ENCODE peak calls at places on chromosomes 13 and 19, in seven cellular contexts. L is left ventricle myocardium inferior, C is fibroblast of lung, K is colonic mucosa, G is astrocyte of the cerebellum, I is stomach, E is keratinocyte. D is an unnamed sample.

GRCh38 chr19:4429266-4430200 is 27.1 kb downstream of the CHAF1A start:
- DNase-seq in L (no peak), C (no peak), I (no peak), E (no peak), G (no peak), K (no peak), D (no peak)

GRCh38 chr13:96968027-96968426 is 26.2 kb downstream of the OXGR1 start:
- DNase-seq in K (no peak), I (no peak), L (no peak), G (no peak), C (no peak), E (no peak), D (no peak)

GRCh38 chr13:84433024-84433423 is 550.8 kb upstream of the SLITRK1 start:
- DNase-seq in K (no peak), C (peak; percentile 95), I (no peak), L (no peak), E (no peak), G (no peak), D (no peak)

GRCh38 chr13:73985789-73986188 is 148.4 kb downstream of the KLF12 start:
- DNase-seq in G (no peak), E (no peak), K (no peak), C (no peak), I (no peak), L (no peak), D (no peak)

GRCh38 chr13:40060318-40061007 is 405.0 kb downstream of the COG6 start:
- DNase-seq in E (peak; percentile 66), G (peak; percentile 88), C (peak; percentile 94), K (no peak), L (peak; percentile 46), I (peak; percentile 31), D (peak; percentile 93)

GRCh38 chr19:49939721-49940481 is 10.6 kb upstream of the NUP62 start:
- DNase-seq in C (no peak), L (no peak), G (no peak), E (no peak), K (no peak), I (no peak), D (no peak)

GRCh38 chr19:14393303-14393702 is 12.1 kb downstream of the ADGRE5 start:
- DNase-seq in K (no peak), L (no peak), C (no peak), I (no peak), E (no peak), G (no peak), D (no peak)

GRCh38 chr13:50126378-50127016 is 111.3 kb downstream of the KCNRG start:
- DNase-seq in G (no peak), K (peak; percentile 46), E (no peak), C (peak; percentile 35), I (no peak), L (no peak), D (no peak)

GRCh38 chr19:13981988-13982501 is 24.1 kb downstream of the RFX1 start:
- DNase-seq in G (no peak), C (no peak), L (no peak), I (no peak), E (no peak), K (no peak), D (no peak)

GRCh38 chr13:87919956-87920355 is 248.8 kb downstream of the SLITRK5 start:
- DNase-seq in C (no peak), G (no peak), I (no peak), L (no peak), E (no peak), K (no peak), D (no peak)

GRCh38 chr13:98766120-98766519 is 13.6 kb upstream of the SLC15A1 start:
- DNase-seq in L (no peak), K (no peak), G (no peak), I (no peak), E (no peak), C (no peak), D (no peak)

GRCh38 chr13:46012404-46012803 is 40.1 kb downstream of the ZC3H13 start:
- DNase-seq in I (no peak), E (no peak), G (no peak), L (no peak), C (no peak), K (no peak), D (no peak)

DNA sequence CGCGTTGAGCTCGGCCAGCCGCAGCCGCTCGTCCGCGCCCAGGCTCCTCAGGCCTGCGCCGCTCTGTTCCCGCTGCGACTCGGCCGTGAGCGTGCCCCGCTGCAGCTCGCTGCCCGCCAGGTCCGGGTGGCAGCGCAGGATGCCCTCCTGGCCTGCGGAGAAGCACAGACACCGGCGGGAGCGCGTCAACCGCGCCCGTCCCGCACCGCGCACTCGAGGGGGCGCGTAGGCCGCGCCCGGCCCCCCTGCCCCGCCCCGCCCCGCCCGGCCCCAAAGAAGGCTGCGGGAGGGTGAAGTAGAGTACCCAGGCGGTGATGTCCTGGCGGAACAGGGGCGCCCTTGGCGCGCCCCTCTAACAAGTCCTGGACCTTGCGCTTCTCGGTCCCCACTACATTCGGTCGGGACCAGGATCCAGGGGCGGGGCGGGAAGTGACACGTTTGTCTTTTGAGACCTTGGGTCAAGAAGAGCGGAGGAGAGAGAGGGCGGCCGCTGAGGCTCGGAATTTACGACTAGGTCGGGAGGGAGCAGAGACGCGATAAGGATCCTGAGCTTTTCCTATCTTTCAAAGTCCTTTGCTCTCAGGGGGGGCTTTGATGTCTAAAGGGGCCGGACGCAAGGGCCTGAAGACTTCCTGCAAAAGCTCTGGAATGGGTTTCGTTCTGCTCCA is 9.3 kb upstream of the CDX2 start:
- DNase-seq in C (no peak), I (no peak), E (no peak), L (no peak), K (peak; percentile 73), G (no peak), D (no peak)
- H3K4me3 ChIP-seq in C (no peak overlapping the region), I (peak overlapping the region; percentile 19), E (no peak overlapping the region), L (peak overlapping the region; percentile 41), K (peak overlapping the region; percentile 49), G (no peak overlapping the region), D (no peak overlapping the region)

DNA sequence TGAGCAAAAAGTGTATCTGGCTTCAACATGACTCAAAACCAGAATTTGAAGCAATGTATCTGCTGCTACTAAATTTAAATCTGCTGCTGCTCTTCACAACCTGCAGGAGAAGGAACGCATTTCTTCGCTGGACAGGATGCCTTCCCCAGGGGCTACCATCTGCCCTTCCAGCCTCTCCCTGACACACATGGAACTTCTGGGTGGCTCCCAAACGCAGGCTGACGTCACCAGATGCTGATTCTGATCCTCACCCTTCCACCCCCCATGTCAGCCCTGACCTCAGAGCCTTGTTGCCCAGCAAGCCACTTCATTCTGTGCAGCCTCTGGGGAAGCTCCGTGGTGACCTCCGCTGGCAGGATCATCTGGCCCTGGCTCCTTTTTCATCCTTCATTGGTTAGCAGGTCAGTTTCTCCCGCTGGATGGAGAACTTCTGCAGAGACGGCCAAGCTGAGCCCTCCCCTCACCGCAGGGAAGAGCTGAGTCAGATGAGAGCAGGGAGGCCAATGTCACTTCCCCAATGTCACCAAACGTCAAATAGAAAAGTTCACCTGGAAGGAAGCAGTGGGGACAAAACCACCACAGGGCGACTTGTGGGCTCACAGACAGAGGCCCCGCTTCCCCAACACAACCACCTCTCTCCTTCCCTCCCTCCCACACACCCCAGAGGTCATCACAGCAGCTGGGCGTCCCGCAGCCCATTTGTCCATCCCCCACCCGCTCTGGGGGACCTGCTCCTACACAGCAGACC is 14.0 kb upstream of the RAB20 start:
- DNase-seq in C (peak; percentile 9), K (no peak), E (no peak), L (peak; percentile 26), G (no peak), I (peak; percentile 49), D (no peak)
- TF ChIP-seq CTCF in C (no peak), K (no peak), E (no peak), L (peak; percentile 34), G (no peak), I (no peak), D (no peak)

GRCh38 chr19:5954293-5954692 is 23.6 kb downstream of the RANBP3 start:
- DNase-seq in G (no peak), L (no peak), I (no peak), K (no peak), E (no peak), C (peak; percentile 32), D (no peak)

GRCh38 chr19:5955638-5955935 is 22.4 kb downstream of the RANBP3 start:
- DNase-seq in L (no peak), K (no peak), C (peak; percentile 62), G (peak; percentile 48), E (no peak), I (no peak), D (peak; percentile 21)

GRCh38 chr19:5952193-5953033 is 25.5 kb downstream of the RANBP3 start:
- DNase-seq in E (no peak), I (no peak), L (no peak), C (no peak), K (no peak), G (no peak), D (no peak)

GRCh38 chr19:5953034-5953589 is 24.8 kb downstream of the RANBP3 start:
- DNase-seq in G (no peak), L (no peak), E (no peak), I (no peak), C (peak; percentile 45), K (no peak), D (no peak)

GRCh38 chr19:5953680-5954213 is 24.2 kb downstream of the RANBP3 start:
- DNase-seq in G (no peak), C (peak; percentile 55), I (no peak), E (no peak), L (no peak), K (no peak), D (peak; percentile 25)
- H3K4me3 ChIP-seq in G (no peak overlapping the region), C (no peak overlapping the region), I (no peak overlapping the region), E (no peak overlapping the region), L (peak overlapping the region; percentile 38), K (no peak overlapping the region), D (no peak overlapping the region)

GRCh38 chr19:45883586-45883880 is 2.4 kb downstream of the IRF2BP1 start:
- DNase-seq in K (no peak), L (no peak), C (no peak), E (no peak), I (no peak), G (no peak), D (no peak)
- TF ChIP-seq CTCF in K (peak; percentile 47), L (no peak), C (no peak), E (no peak), I (peak; percentile 50), G (no peak), D (no peak)

DNA sequence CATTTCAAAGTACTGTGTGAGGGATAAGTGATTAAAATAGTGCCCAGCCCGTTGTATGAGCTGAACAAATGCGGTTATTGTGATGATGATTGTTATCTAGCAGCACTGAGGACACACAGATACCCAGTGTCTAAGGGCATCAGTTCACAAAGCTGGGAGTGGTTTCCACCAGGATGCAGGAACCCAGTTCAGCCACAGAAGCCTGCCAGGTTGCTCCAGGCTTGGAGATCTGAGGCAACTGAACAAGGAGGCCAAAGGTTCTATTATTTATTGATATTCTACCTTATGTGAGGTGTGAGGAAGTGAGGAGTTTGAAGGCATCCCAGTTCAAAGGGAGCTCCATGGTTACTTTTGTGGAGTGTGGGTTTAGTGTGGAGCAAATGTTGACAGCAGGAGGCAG is 13.2 kb downstream of the DIAPH3 start:
- DNase-seq in K (no peak), L (no peak), C (no peak), I (no peak), G (no peak), E (no peak), D (no peak)
- H3K4me3 ChIP-seq in K (no peak overlapping the region), L (no peak overlapping the region), C (no peak overlapping the region), I (no peak overlapping the region), G (no peak overlapping the region), E (no peak overlapping the region), D (no peak overlapping the region)

DNA sequence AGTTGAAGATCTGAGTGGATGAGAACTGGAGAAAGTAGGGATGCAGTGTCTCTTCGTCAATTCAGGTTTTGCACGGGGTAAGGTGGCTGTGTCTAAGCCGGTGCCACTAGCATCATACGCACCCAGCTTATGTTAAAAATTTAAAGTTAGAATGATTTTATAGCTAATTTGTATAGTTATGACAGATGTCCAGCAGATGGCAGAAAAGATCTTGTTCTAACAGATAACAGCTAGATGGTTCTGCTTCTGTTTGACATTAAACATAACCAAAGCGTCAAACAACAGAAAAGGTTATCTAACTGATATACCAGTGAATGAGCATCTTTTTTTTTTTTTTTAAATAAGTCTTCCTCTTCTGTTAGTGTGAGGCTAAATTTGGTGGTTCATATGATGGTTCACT is 18.8 kb upstream of the EDDM13 start:
- DNase-seq in K (no peak), E (peak; percentile 17), G (peak; percentile 37), C (peak; percentile 51), L (no peak), I (no peak), D (peak; percentile 27)
- TF ChIP-seq CTCF in K (peak; percentile 35), E (peak; percentile 17), G (peak; percentile 11), C (no peak), L (peak; percentile 62), I (peak; percentile 8), D (peak; percentile 35)